ENCODE peak calls at places on chromosomes 13 and 19, in five cellular contexts. Q is pancreas, U is mesendoderm, P is neural progenitor cell, L is stomach. K is an unnamed sample.

GRCh38 chr19:41548954-41549688 is 26.8 kb upstream of the CEACAM21 start:
- DNase-seq in Q (no peak), L (peak; percentile 43), P (peak; percentile 48), U (peak; percentile 79), K (peak; percentile 20)

GRCh38 chr19:5782945-5783919 is 1.3 kb downstream of the PRR22 start:
- DNase-seq in P (no peak), Q (peak; percentile 78), U (no peak), L (no peak), K (no peak)

GRCh38 chr13:59721889-59722579 is 441.7 kb downstream of the DIAPH3 start:
- DNase-seq in L (no peak), Q (no peak), P (no peak), U (no peak), K (no peak)

GRCh38 chr19:45576682-45577081 is 7.9 kb downstream of the OPA3 start:
- DNase-seq in P (no peak), U (no peak), Q (no peak), L (no peak), K (no peak)

GRCh38 chr13:20178156-20178555 is 14.6 kb downstream of the GJB2 start:
- DNase-seq in L (no peak), P (no peak), Q (no peak), U (no peak), K (no peak)

GRCh38 chr13:64347662-64348061 is 2882.5 kb downstream of the PCDH9 start:
- DNase-seq in L (no peak), P (no peak), U (no peak), Q (no peak), K (peak; percentile 25)

GRCh38 chr13:48813518-48813917 is 159.8 kb downstream of the CYSLTR2 start:
- DNase-seq in U (no peak), P (no peak), L (no peak), Q (no peak), K (no peak)

GRCh38 chr19:7829162-7829520 is 877 bp upstream of the EVI5L start:
- DNase-seq in P (no peak), U (no peak), Q (no peak), L (no peak), K (no peak)

GRCh38 chr13:83221256-83221655 is 661.0 kb downstream of the SLITRK1 start:
- DNase-seq in L (no peak), P (no peak), U (peak; percentile 18), Q (no peak), K (peak; percentile 60)

GRCh38 chr13:93603043-93603442 is 376.4 kb downstream of the GPC6 start:
- DNase-seq in L (no peak), P (no peak), U (peak; percentile 84), Q (no peak), K (peak; percentile 90)

GRCh38 chr19:38543807-38544568 is 73.8 kb downstream of the MAP4K1 start:
- DNase-seq in Q (peak; percentile 56), L (peak; percentile 39), U (peak; percentile 76), P (no peak), K (peak; percentile 62)

GRCh38 chr19:33248553-33248953 is 22.9 kb upstream of the SLC7A10 start:
- DNase-seq in Q (peak; percentile 65), P (no peak), L (no peak), U (no peak), K (no peak)

GRCh38 chr19:54653181-54653809 is 9.5 kb upstream of the LILRB4 start:
- DNase-seq in U (peak; percentile 1), Q (no peak), L (no peak), P (no peak), K (peak; percentile 29)

GRCh38 chr19:48553676-48554384 is 1.9 kb downstream of the SULT2B1 start:
- DNase-seq in U (peak; percentile 88), L (peak; percentile 45), P (peak; percentile 48), Q (peak; percentile 57), K (peak; percentile 17)

DNA sequence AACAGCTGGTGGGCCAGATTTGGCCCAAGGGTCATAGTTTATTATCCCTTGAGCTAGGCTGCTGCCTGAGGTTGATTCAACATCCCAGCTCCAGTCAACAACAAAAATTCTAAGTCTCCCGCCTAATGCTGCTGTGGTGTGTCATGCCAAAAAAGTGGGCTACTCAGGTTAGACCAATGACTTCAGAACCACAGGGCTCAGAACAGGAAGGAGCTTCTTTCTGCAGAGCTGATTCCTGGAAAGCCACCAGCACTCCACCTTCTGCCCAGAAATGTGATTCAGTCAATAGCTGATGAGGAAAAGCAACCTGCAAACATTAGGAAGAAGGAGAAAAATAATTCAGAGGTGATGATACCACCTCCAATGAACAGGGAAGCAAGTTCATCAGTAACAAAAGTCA is 56.1 kb upstream of the SERPINE3 start:
- DNase-seq in Q (no peak), L (no peak), P (no peak), U (no peak), K (no peak)
- H3K27ac ChIP-seq in Q (no peak overlapping the region), L (no peak overlapping the region), P (no peak overlapping the region), U (no peak overlapping the region), K (no peak overlapping the region)

DNA sequence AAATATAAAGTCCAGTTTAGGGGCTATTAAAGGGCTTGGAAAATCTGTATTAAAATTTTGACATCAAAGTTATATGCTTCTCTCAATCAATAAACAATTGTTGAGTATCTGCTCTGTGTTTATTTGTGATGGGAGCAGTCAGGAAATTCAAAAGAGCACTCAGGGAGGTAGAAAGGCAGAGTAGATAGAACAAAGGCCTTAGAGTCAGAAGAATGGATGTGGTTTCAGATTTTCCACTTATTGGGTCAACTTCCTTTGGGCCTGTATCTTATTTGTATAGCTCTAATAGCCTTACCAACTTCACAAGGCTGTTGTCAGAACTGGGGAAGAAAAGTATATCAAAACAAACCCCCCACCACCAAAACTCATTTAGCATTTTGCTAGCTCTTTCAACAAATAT is 302.6 kb downstream of the SPRY2 start:
- DNase-seq in P (no peak), L (no peak), Q (no peak), U (no peak), K (no peak)
- H3K4me1 ChIP-seq in P (peaks cover 4% of the 10 kb centered on the region), L (no peaks in the 10 kb centered on the region), Q (no peaks in the 10 kb centered on the region), U (no peaks in the 10 kb centered on the region), K (no peaks in the 10 kb centered on the region)

DNA sequence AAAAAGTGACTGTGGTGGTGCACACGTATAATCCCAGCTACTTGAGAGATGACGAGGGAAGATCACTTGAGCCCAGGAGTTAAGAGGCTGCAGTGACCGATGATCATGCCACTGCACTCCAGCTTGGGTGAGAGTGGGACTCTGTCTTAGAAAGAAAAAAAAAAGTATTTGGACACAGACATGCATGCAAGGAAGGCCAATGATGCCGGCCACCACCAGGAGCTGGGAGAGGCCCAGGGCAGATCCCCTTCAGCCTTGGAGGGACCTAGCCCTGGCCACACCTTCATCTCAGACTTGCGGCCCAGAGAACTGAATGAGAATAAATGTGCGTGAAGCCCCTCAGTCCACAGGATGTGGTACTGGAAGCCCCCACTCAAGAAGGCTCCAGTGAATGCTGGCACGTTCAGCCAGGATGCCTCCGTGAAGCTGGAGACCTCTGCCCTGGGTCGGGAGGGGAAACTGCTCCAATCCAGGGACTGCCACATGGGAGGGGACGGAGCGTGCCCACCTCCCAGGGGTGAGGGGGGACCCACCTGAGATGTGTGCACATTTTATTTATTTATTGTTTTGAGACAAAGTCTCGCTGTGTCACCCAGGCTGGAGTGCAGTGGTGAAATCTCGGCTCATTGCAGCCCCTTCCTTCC is 14.6 kb downstream of the TNFAIP8L1 start:
- DNase-seq in U (no peak), Q (no peak), L (no peak), P (no peak), K (no peak)
- H3K27ac ChIP-seq in U (no peak overlapping the region), Q (no peak overlapping the region), L (no peak overlapping the region), P (no peak overlapping the region), K (peak overlapping the region; percentile 31)

DNA sequence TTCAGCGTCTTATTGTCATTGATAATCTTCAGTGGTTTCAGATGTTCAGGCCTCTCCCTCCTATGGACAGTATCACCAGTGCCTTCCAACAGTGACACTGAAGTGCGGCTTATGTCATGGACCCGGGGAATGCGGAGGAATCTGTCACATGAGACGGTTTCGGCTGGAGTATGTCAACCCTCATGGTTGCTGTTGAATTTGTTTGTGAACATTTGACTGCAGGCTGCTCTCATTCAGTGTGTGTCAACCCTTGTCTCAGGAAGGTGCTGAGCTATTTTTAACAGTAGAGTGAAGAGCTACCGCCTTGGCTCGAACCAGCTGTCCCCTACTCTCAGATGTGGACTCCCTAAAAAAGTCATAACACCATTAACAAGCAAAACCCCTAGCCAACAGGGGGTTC is 138.8 kb upstream of the RNF113B start:
- DNase-seq in U (no peak), P (no peak), L (no peak), Q (no peak), K (no peak)
- H3K4me1 ChIP-seq in U (peaks cover 12% of the 10 kb centered on the region), P (peaks cover 21% of the 10 kb centered on the region), L (peaks cover 50% of the 10 kb centered on the region), Q (no peaks in the 10 kb centered on the region), K (peaks cover 13% of the 10 kb centered on the region)

GRCh38 chr13:95603887-95604533 is 40.5 kb downstream of the DZIP1 start:
- DNase-seq in U (no peak), P (no peak), L (peak; percentile 46), Q (peak; percentile 84), K (peak; percentile 59)

GRCh38 chr13:95605426-95606125 is 38.9 kb downstream of the DZIP1 start:
- DNase-seq in P (no peak), Q (no peak), U (no peak), L (no peak), K (no peak)

GRCh38 chr13:95601906-95602305 is 42.6 kb downstream of the DZIP1 start:
- DNase-seq in L (no peak), Q (no peak), P (no peak), U (no peak), K (no peak)

GRCh38 chr13:95604534-95604915 is 40.0 kb downstream of the DZIP1 start:
- DNase-seq in L (no peak), U (no peak), Q (no peak), P (no peak), K (no peak)

DNA sequence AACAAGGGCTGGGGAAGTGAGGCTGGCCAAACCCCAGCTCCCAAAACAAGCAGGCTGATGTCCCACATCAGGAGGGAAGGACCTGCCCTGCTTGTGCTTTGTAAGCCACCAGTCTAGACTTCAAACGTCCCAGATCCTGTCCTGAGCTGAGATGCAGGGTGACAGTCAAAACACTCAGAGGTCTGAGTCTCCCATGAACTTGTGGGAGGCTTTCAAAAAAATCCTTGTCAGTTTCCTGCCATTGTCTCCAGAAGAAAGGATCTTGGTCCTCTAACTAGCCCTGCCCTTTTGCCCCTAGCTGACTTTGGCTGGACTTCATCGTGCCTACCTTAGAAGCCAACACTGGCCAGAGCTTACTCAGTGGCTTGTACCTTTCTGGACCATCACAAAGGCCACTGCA is 43.3 kb downstream of the DZIP1 start:
- DNase-seq in P (no peak), L (no peak), U (no peak), Q (no peak), K (no peak)
- H3K27ac ChIP-seq in P (no peak overlapping the region), L (no peak overlapping the region), U (no peak overlapping the region), Q (peak overlapping the region; percentile 12), K (no peak overlapping the region)

GRCh38 chr13:41564046-41564445 is 106.7 kb downstream of the RGCC start:
- DNase-seq in P (no peak), L (no peak), U (peak; percentile 84), Q (no peak), K (no peak)

GRCh38 chr13:41565221-41565620 is 107.9 kb downstream of the RGCC start:
- DNase-seq in L (no peak), P (no peak), U (no peak), Q (no peak), K (peak; percentile 67)

GRCh38 chr13:41562083-41562482 is 104.7 kb downstream of the RGCC start:
- DNase-seq in U (no peak), P (no peak), Q (no peak), L (no peak), K (peak; percentile 90)

GRCh38 chr13:41562541-41563178 is 105.3 kb downstream of the RGCC start:
- DNase-seq in U (no peak), Q (no peak), P (no peak), L (no peak), K (no peak)

GRCh38 chr13:41563501-41564001 is 106.2 kb downstream of the RGCC start:
- DNase-seq in Q (no peak), U (no peak), P (no peak), L (no peak), K (peak; percentile 54)
- H3K4me1 ChIP-seq in Q (no peaks in the 10 kb centered on the region), U (peaks cover 8% of the 10 kb centered on the region), P (peaks cover 36% of the 10 kb centered on the region), L (peaks cover 23% of the 10 kb centered on the region), K (peaks cover 4% of the 10 kb centered on the region)